ENCODE peak calls at places on chromosome 2, in seven cellular contexts. J is HCT116, Y is K562, E is SK-N-SH, N is GM23338, Q is HepG2, M is GM12878. S is an unnamed sample. For H3K36me3, the result is how much of the 10 kb centered on the place peaks cover.

GRCh38 chr2:136248907-136249306 is 131.0 kb upstream of the CXCR4 start:
- DNase-seq in N (no peak), Q (no peak), J (no peak), M (no peak), Y (no peak), E (no peak), S (no peak)

GRCh38 chr2:240526521-240526920 is 31.3 kb downstream of the ANKMY1 start:
- DNase-seq in M (no peak), E (no peak), Y (no peak), Q (no peak), J (no peak), N (no peak), S (no peak)

GRCh38 chr2:53768233-53768542 is 584 bp downstream of the CHAC2 start:
- DNase-seq in M (no peak), J (no peak), Q (no peak), Y (peak), N (peak), E (no peak), S (no peak)

GRCh38 chr2:191441761-191442160 is 196.6 kb downstream of the MYO1B start:
- DNase-seq in N (no peak), J (no peak), Q (no peak), E (peak), M (no peak), Y (no peak), S (no peak)

GRCh38 chr2:144524190-144524957 is 4.5 kb upstream of the ZEB2 start:
- DNase-seq in Y (peak), M (no peak), E (peak), Q (no peak), J (no peak), N (peak), S (no peak)

GRCh38 chr2:44267269-44268258 is 7.7 kb upstream of the SLC3A1 start:
- DNase-seq in Y (no peak), E (no peak), Q (no peak), M (no peak), J (no peak), N (no peak), S (no peak)

GRCh38 chr2:199485732-199486335 is 28.1 kb upstream of the SATB2 start:
- DNase-seq in E (no peak), Q (peak), M (no peak), N (peak), J (peak), Y (peak), S (no peak)

GRCh38 chr2:219995409-219995808 is 368.0 kb downstream of the SLC4A3 start:
- DNase-seq in Q (no peak), E (no peak), J (no peak), M (no peak), Y (no peak), N (no peak), S (no peak)

GRCh38 chr2:57617327-57617726 is 429.3 kb upstream of the VRK2 start:
- DNase-seq in E (no peak), M (peak), J (no peak), N (no peak), Y (no peak), Q (no peak), S (no peak)

GRCh38 chr2:30503007-30503691 is 56.1 kb downstream of the LCLAT1 start:
- DNase-seq in M (no peak), Q (no peak), Y (no peak), N (peak), J (no peak), E (no peak), S (no peak)

GRCh38 chr2:172864182-172864581 is 128.5 kb downstream of the RAPGEF4 start:
- DNase-seq in Q (peak), M (peak), N (peak), Y (peak), E (no peak), J (peak), S (peak)

GRCh38 chr2:169767243-169767888 is 31.3 kb upstream of the SSB start:
- DNase-seq in M (no peak), N (peak), J (peak), Q (peak), E (peak), Y (peak), S (peak)

GRCh38 chr2:18171191-18172139 is 293.0 kb downstream of the KCNS3 start:
- DNase-seq in N (no peak), Y (no peak), E (no peak), M (no peak), J (no peak), Q (no peak), S (no peak)

GRCh38 chr2:212193066-212193465 is 345.5 kb downstream of the ERBB4 start:
- DNase-seq in J (no peak), E (no peak), N (no peak), M (no peak), Y (no peak), Q (no peak), S (no peak)

GRCh38 chr2:164903944-164904343 is 51.4 kb downstream of the SLC38A11 start:
- DNase-seq in Y (no peak), M (no peak), N (no peak), Q (no peak), J (no peak), E (no peak), S (no peak)

GRCh38 chr2:98894331-98895000 is 41.6 kb downstream of the CRACDL start:
- DNase-seq in M (no peak), Y (no peak), Q (no peak), E (no peak), J (no peak), N (no peak), S (no peak)

GRCh38 chr2:40120957-40121356 is 330.9 kb downstream of the SLC8A1 start:
- DNase-seq in N (no peak), Q (no peak), E (no peak), J (no peak), Y (no peak), M (no peak), S (no peak)

GRCh38 chr2:26757873-26758789 is 6.0 kb upstream of the SLC35F6 start:
- DNase-seq in J (peak), Y (no peak), Q (peak), M (peak), N (peak), E (peak), S (peak)

GRCh38 chr2:211085056-211085680 is 528.8 kb downstream of the CPS1 start:
- DNase-seq in Y (peak), N (peak), M (no peak), Q (peak), J (peak), E (peak), S (peak)

GRCh38 chr2:188902906-188903305 is 71.3 kb upstream of the COL3A1 start:
- DNase-seq in E (no peak), N (no peak), M (no peak), Q (no peak), J (no peak), Y (no peak), S (no peak)

GRCh38 chr2:26983746-26984145 is 13.3 kb downstream of the MAPRE3 start:
- DNase-seq in M (no peak), Y (no peak), J (no peak), Q (no peak), E (no peak), N (no peak), S (no peak)

GRCh38 chr2:48890732-48891131 is 135.2 kb upstream of the LHCGR start:
- DNase-seq in E (no peak), Q (no peak), M (no peak), N (no peak), Y (no peak), J (no peak), S (no peak)

GRCh38 chr2:165406053-165406628 is 63.4 kb upstream of the CSRNP3 start:
- DNase-seq in Y (no peak), J (no peak), Q (no peak), N (peak), M (no peak), E (no peak), S (no peak)

GRCh38 chr2:22826658-22827165 is 558.3 kb upstream of the KLHL29 start:
- DNase-seq in J (no peak), E (peak), N (no peak), M (no peak), Y (no peak), Q (no peak), S (no peak)

GRCh38 chr2:45069711-45070664 is 60.7 kb upstream of the SIX2 start:
- DNase-seq in Y (no peak), M (no peak), N (peak), E (no peak), J (no peak), Q (no peak), S (no peak)

GRCh38 chr2:166831930-166832329 is 56.4 kb upstream of the XIRP2 start:
- DNase-seq in M (no peak), J (no peak), Q (no peak), N (no peak), Y (no peak), E (no peak), S (no peak)

GRCh38 chr2:161722547-161723503 is 98.6 kb downstream of the SLC4A10 start:
- DNase-seq in M (no peak), N (no peak), Q (no peak), E (no peak), J (no peak), Y (no peak), S (no peak)

GRCh38 chr2:9896216-9896615 is 52.9 kb downstream of the TAF1B start:
- DNase-seq in J (no peak), E (no peak), N (no peak), Y (no peak), Q (peak), M (no peak), S (no peak)

GRCh38 chr2:205660521-205661124 is 21.7 kb upstream of the NRP2 start:
- DNase-seq in E (no peak), M (no peak), Y (no peak), J (no peak), Q (no peak), N (no peak), S (no peak)

GRCh38 chr2:205657579-205657978 is 24.7 kb upstream of the NRP2 start:
- DNase-seq in E (no peak), Q (no peak), J (no peak), M (no peak), N (no peak), Y (no peak), S (no peak)

GRCh38 chr2:205659922-205660321 is 22.4 kb upstream of the NRP2 start:
- DNase-seq in M (no peak), E (no peak), N (no peak), J (no peak), Y (no peak), Q (no peak), S (no peak)

GRCh38 chr2:205658068-205658467 is 24.2 kb upstream of the NRP2 start:
- DNase-seq in N (no peak), E (no peak), Y (no peak), Q (no peak), M (no peak), J (no peak), S (no peak)

DNA sequence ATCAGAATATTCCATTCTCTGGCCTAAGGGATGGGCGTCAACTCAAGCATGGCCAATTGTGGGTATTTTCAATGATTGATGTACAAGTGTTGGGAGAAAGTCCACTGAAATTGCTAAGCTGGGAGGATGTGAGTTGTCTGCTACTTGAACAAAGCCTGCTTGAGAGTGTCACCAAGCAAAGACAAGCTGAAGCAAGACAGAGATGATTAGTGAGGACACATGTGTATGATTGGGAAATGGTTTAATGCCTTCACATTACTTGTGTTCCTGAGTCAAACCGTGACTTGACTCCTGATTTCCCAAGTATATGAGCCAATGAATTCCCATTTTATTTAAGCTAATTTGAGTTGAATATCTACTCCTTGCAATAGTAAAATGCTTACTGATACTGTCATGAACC is 23.7 kb upstream of the NRP2 start:
- DNase-seq in Y (no peak), J (no peak), M (no peak), N (no peak), E (no peak), Q (no peak), S (no peak)
- H3K36me3 ChIP-seq in Y (under half), J (under half), M (under half), N (under half), E (under half), Q (under half), S (under half)

GRCh38 chr2:152336103-152336853 is 1.3 kb downstream of the FMNL2 start:
- DNase-seq in M (no peak), Y (no peak), Q (peak), E (peak), J (no peak), N (peak), S (no peak)
- TF ChIP-seq REST in M (no peak), Y (no peak), Q (no peak), E (no peak), J (no peak), N (no peak), S (no peak)

GRCh38 chr2:235576337-235576910 is 82.6 kb downstream of the AGAP1 start:
- DNase-seq in M (no peak), N (no peak), Q (no peak), Y (no peak), J (no peak), E (no peak), S (no peak)
- H3K27ac ChIP-seq in M (no peak), N (no peak), Q (no peak), Y (no peak), J (no peak), E (no peak), S (no peak)

GRCh38 chr2:208294482-208295024 is 28.5 kb downstream of the PIKFYVE start:
- DNase-seq in Q (no peak), Y (no peak), M (no peak), E (no peak), J (no peak), N (no peak), S (no peak)
- H3K36me3 ChIP-seq in Q (half or more), Y (half or more), M (under half), E (half or more), J (under half), N (under half), S (under half)

DNA sequence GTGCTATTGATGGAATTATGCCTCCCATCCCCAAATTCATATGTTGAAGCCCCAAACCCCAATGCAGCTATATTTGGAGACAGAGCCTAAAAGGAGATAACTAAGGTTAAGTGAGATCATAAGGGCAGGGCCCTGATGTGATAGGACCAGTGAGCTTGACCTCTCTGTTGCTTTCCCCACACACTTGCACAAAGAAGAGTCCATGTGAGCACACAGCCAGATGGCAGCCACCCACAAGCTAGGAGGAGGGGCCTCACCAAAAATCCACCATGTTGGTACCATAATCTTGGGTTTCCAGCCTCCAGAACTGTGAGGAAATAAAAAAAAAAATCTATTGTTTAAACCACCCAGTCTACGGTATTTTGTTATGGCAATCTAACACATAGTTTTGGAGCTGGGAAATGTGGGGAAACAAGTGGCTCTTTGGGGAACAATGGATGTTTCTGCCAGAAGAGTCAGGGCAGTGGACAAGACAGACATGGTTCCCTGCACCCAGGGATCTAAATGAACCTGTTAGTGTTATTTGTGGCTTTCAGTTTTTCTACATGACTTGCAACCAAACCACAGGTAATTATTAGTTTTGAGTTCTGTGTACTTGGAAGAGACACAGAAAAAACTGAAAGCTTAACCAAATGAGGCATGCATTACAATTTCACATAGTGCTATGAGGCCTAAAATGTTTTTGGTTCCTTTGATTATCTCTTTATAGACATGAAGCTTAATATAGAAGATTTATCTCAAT is 259.1 kb downstream of the LTBP1 start:
- DNase-seq in Y (no peak), J (no peak), M (peak), E (no peak), N (no peak), Q (no peak), S (no peak)
- TF ChIP-seq REST in Y (no peak), J (no peak), M (no peak), E (no peak), N (no peak), Q (no peak), S (no peak)

DNA sequence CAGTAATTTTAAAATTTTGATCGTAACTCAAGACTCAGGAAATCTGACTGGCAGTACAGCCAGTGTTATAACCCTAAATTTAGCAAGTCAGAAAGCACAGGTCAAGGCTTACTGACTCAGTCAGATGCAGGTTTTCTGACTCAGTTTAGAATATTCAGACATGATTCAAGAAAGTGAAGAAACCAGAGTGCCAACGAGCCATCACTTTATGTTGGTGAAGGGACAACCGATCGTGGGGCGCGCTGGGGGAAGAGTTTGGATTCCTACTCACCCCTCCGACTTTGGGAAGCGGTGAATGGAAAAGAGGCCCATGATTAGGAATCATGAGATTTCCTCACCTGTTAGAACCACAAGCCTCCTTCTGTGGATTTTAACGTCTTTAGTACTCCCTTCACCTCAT is 998 bp downstream of the RNF149 start:
- DNase-seq in E (no peak), N (no peak), Q (no peak), M (no peak), J (no peak), Y (no peak), S (no peak)
- H3K27ac ChIP-seq in E (peak), N (no peak), Q (peak), M (peak), J (peak), Y (peak), S (peak)

DNA sequence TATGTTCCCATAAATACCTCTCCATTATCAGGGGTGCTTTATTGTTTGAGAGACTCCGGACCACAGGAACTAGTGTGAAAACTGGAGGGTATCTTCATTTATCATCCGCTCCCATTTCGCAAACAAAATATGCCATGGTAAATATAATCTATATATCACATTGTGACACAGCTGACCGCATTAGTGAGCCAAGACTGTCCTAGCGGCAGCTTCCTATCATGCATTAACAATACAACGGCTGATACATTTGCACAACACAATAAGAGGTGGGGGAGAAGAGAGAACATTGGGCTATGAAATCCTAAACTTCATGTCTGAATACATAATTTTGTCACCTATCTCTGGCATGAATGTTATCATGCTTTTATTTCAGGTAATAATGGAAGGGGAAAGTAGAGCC is 29.5 kb downstream of the BCL11A start:
- DNase-seq in M (no peak), N (no peak), Y (no peak), E (no peak), J (no peak), Q (no peak), S (no peak)
- H3K36me3 ChIP-seq in M (under half), N (under half), Y (under half), E (under half), J (under half), Q (under half), S (under half)